ENCODE peak calls at places on chromosome 11, in eight cellular contexts. Y is IMR-90, T is hepatocyte, I is fibroblast of pulmonary artery, V is OCI-LY7, G is mucosa of descending colon, R is foreskin keratinocyte, O is nephron progenitor cell. N is an unnamed sample.

GRCh38 chr11:17511571-17511970 is 32.6 kb downstream of the USH1C start:
- DNase-seq in Y (no peak), T (no peak), I (no peak), V (no peak), G (no peak), R (no peak), O (no peak), N (no peak)

GRCh38 chr11:22787565-22788162 is 41.9 kb downstream of the SVIP start:
- DNase-seq in Y (peak), T (peak), I (peak), V (peak), G (peak), R (no peak), O (peak), N (peak)

GRCh38 chr11:20131744-20132666 is 28.3 kb downstream of the DBX1 start:
- DNase-seq in Y (peak), T (peak), I (peak), V (peak), G (peak), R (no peak), O (peak), N (peak)

GRCh38 chr11:104618949-104619348 is 279.3 kb downstream of the CASP12 start:
- DNase-seq in Y (no peak), T (no peak), I (no peak), V (no peak), G (no peak), R (no peak), O (no peak), N (no peak)

GRCh38 chr11:117179048-117179999 is 781 bp downstream of the SIDT2 start:
- DNase-seq in Y (no peak), T (peak), I (peak), V (peak), G (peak), R (no peak), O (peak), N (peak)

GRCh38 chr11:65487467-65488272 is 11.2 kb upstream of the MALAT1 start:
- DNase-seq in Y (peak), T (peak), I (peak), V (peak), G (peak), R (peak), O (peak), N (peak)

GRCh38 chr11:1131033-1131911 is 26.5 kb upstream of the MUC5AC start:
- DNase-seq in Y (no peak), T (no peak), I (no peak), V (no peak), G (no peak), R (no peak), O (no peak), N (no peak)

GRCh38 chr11:2271077-2271326 is 614 bp upstream of the ASCL2 start:
- DNase-seq in Y (no peak), T (peak), I (no peak), V (no peak), G (peak), R (no peak), O (peak), N (no peak)

GRCh38 chr11:15617126-15617525 is 502.4 kb downstream of the INSC start:
- DNase-seq in Y (no peak), T (no peak), I (no peak), V (no peak), G (no peak), R (no peak), O (no peak), N (no peak)

GRCh38 chr11:46391578-46392420 is at the start of gene CHRM4:
- DNase-seq in Y (peak), T (peak), I (peak), V (no peak), G (no peak), R (no peak), O (peak), N (peak)

GRCh38 chr11:2685566-2686359 is 14.0 kb downstream of the KCNQ1OT1 start:
- DNase-seq in Y (no peak), T (no peak), I (no peak), V (no peak), G (no peak), R (no peak), O (no peak), N (no peak)

GRCh38 chr11:112437096-112437495 is 176.4 kb upstream of the PLET1 start:
- DNase-seq in Y (no peak), T (no peak), I (no peak), V (no peak), G (no peak), R (peak), O (no peak), N (peak)

GRCh38 chr11:112439614-112440013 is 179.0 kb upstream of the PLET1 start:
- DNase-seq in Y (no peak), T (no peak), I (no peak), V (no peak), G (no peak), R (no peak), O (no peak), N (no peak)

DNA sequence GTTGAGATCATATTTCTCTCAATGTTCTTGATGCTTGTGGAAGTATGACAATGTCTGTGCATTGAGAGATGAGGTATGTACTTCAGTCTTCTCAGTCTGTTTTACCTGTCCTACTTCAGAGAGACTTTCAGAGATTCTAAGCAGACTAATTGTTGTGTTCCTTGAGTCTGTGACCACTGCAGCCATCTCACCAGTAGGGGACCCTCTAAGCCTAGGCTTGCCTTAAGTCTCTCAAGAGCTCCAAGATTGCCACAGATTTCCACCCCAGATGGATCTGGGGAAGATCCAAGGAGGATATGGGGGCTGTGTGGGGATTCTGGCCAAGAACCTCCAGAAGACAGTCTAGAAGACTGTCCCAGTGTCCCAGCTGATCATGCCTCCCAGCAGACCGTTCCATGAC is 179.9 kb upstream of the PLET1 start:
- DNase-seq in Y (no peak), T (no peak), I (no peak), V (no peak), G (no peak), R (no peak), O (no peak), N (peak)
- TF ChIP-seq CTCF in Y (no peak), T (no peak), I (no peak), V (no peak), G (no peak), R (peak), O (peak), N (peak)

DNA sequence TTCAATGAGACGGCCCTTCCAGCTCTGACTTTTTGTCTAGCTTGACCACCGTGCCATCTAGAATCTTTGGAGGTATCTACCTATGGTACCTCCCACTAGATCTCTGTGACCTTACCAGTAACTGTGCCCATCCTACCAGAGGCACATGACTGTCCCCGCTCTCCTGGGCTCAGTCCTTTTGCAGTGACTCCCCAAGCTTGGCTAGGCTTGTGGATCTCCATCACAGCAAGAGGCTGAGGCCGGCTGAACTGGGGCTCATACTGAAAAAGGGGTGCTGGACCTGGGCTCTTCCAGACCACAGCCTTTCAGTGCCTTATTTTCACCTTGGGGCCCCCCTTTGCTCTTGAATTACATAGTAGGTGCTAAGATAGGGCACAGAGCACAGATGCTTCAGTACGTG is 27.3 kb downstream of the RELT start:
- DNase-seq in Y (no peak), T (no peak), I (no peak), V (no peak), G (no peak), R (no peak), O (no peak), N (no peak)
- TF ChIP-seq CTCF in Y (no peak), T (no peak), I (no peak), V (no peak), G (no peak), R (no peak), O (no peak), N (no peak)

GRCh38 chr11:72573380-72573949 is 100.8 kb downstream of the PDE2A start:
- DNase-seq in Y (peak), T (peak), I (peak), V (no peak), G (peak), R (no peak), O (peak), N (peak)
- TF ChIP-seq CTCF in Y (peak), T (peak), I (peak), V (peak), G (peak), R (peak), O (peak), N (peak)

DNA sequence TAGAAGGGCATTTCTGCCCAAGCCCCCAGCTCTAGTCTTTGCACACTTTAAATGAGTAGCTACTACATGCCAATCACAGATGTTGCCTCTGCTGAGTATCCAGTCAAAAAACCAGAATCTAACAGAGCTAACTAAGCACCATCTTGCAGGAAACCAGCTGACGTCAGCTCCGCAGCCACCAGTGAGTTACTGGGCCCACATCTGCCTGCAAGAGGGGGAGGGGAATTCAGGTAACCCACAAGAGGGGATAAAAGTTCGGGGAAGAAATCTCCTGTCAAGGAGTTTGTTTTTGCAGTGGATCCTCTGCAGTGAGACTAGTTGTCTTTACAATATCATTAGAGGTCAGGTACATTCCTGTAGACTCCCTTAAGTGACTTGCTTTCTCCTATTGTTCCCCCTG is 9.2 kb downstream of the CD44 start:
- DNase-seq in Y (no peak), T (no peak), I (no peak), V (no peak), G (no peak), R (no peak), O (no peak), N (no peak)
- TF ChIP-seq CTCF in Y (no peak), T (no peak), I (no peak), V (no peak), G (no peak), R (no peak), O (no peak), N (no peak)

DNA sequence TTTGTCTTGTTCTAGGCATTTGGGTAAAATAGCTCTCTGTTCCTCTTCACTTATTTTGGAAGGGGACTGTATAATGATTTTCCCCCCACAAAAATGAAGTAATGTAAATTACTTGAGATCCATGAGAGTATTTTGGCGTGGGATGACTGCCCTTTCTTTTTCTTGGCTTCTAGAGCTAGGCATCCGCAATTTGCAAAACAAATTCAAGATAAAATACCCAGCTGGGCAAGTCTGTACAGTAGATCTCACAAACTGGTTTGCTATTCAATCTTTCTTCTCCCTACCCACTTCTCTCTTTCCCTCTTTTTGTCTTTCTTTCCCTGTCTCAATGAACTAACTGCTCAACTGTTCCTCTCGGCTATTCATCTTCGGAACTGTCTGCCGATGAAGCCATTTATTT is 75.7 kb upstream of the MTMR2 start:
- DNase-seq in Y (no peak), T (no peak), I (no peak), V (no peak), G (no peak), R (no peak), O (no peak), N (no peak)
- TF ChIP-seq CTCF in Y (no peak), T (no peak), I (no peak), V (no peak), G (no peak), R (no peak), O (no peak), N (no peak)

GRCh38 chr11:78037056-78037455 is 14.0 kb upstream of the KCTD14 start:
- DNase-seq in Y (no peak), T (no peak), I (no peak), V (no peak), G (peak), R (no peak), O (no peak), N (peak)

GRCh38 chr11:78036313-78036712 is 13.2 kb upstream of the KCTD14 start:
- DNase-seq in Y (no peak), T (no peak), I (no peak), V (no peak), G (no peak), R (no peak), O (no peak), N (no peak)

GRCh38 chr11:78033040-78033439 is 10.0 kb upstream of the KCTD14 start:
- DNase-seq in Y (no peak), T (no peak), I (no peak), V (no peak), G (no peak), R (no peak), O (no peak), N (no peak)

GRCh38 chr11:78032090-78032489 is 9.0 kb upstream of the KCTD14 start:
- DNase-seq in Y (no peak), T (peak), I (peak), V (no peak), G (no peak), R (no peak), O (no peak), N (no peak)

GRCh38 chr11:78034623-78035022 is 11.5 kb upstream of the KCTD14 start:
- DNase-seq in Y (no peak), T (no peak), I (no peak), V (no peak), G (no peak), R (no peak), O (no peak), N (no peak)
- TF ChIP-seq CTCF in Y (no peak), T (no peak), I (no peak), V (peak), G (no peak), R (no peak), O (no peak), N (no peak)

GRCh38 chr11:107683807-107684206 is 28.0 kb downstream of the SLN start:
- DNase-seq in Y (no peak), T (no peak), I (peak), V (peak), G (no peak), R (no peak), O (no peak), N (peak)
- TF ChIP-seq CTCF in Y (peak), T (no peak), I (peak), V (peak), G (no peak), R (peak), O (peak), N (peak)

DNA sequence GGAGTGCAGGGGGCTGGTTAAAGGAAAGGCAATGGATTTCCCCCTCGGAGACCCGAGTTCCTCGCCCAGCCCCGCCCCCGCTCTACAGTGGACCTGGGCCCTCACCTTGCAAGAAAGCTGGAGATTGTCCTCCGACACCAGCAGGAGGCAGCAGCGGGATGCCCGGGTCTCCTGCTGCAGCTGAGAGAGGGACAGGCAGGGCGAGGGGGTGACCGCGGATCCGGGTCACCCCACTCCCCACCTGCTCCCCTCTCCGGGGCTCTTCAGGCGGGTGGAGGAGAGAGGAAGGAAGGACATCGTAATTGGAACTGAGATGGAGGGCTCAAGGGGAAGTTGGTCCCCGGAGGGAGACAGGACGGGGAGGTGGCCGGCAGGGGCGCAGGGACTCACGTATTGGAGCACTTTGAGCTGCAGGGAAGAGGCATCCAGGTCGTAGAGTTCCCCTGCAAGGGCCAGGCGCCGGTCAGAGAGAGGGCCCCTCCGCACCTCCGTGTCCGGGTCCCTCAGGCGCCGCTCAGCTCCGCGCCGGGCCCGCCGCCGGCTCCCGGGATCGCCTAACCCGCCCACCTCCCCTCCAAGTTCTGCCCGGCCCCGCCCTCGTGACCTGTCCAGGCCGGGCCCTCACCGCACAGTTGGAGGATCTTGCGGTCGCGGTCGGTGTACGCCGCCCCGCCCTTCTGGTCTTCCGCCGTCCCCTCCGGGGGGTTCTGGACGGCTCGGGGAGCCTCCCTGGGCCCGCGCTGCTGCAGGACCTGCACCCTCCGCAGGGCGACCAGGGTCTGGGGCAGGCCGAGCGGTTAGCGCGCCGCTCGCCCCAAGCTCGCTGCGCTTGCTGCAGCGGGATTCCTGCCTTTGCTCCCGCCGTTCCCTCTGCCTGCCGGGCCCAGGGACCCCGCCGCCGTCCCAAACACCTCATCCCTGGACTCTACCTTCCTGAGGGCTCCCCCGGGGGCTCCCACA is 84.1 kb downstream of the PDE2A start:
- DNase-seq in Y (no peak), T (peak), I (peak), V (peak), G (peak), R (no peak), O (peak), N (peak)
- TF ChIP-seq CTCF in Y (peak), T (peak), I (peak), V (peak), G (no peak), R (peak), O (peak), N (peak)

DNA sequence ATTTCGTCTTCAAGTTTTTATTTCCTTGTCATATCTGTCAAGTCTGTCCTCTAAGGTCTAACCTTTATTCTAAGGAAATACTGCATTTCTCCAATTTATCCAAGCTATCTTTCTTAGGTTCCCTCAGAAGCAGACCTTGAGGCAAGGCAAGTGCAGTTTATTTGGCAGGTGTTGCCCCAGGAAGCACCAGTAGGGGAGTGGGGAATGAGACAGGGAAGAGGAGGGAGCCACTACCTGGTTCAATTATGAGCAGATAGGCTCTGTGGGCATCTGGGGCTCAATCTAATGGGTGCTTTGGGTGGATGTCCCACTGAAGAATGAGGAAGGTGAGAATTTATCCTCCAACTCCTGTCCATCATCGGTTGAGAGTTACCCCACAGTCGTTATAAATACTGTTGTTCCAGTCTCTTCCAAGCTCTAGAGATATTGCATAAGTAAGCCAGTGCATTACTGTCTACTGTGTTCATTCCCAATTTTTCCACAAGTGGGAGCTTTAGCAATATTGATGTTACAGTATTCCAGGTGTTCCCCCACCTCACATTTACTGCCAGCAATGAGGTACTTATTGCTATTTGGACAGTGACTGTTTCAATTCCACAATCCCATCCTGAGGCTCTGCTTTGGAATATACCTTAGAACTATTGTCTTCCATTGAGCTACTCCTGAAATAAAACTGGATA is 154.9 kb upstream of the CEP126 start:
- DNase-seq in Y (peak), T (no peak), I (peak), V (no peak), G (no peak), R (no peak), O (no peak), N (peak)
- TF ChIP-seq CTCF in Y (peak), T (peak), I (peak), V (no peak), G (no peak), R (peak), O (no peak), N (peak)

GRCh38 chr11:75326439-75326810 is 25.0 kb downstream of the ARRB1 start:
- DNase-seq in Y (no peak), T (no peak), I (no peak), V (no peak), G (no peak), R (no peak), O (no peak), N (no peak)
- TF ChIP-seq CTCF in Y (no peak), T (no peak), I (no peak), V (no peak), G (no peak), R (no peak), O (no peak), N (no peak)